ENCODE peak calls at places on chromosomes 7 and 10, in nine cellular contexts. K is lung; A is CD8-positive, alpha-beta T cell; E is PC-9; V is upper lobe of left lung; Q is OCI-LY7; M is NT2/D1; T is IMR-90; L is GM12878. N is an unnamed sample. For H3K9me3, the result is how much of the 10 kb centered on the place peaks cover.

GRCh38 chr7:151243411-151244155 is 4.9 kb downstream of the SMARCD3 start:
- DNase-seq in K (no peak), A (no peak), E (no peak), V (no peak), Q (peak), M (no peak), T (no peak), L (no peak), N (no peak)

GRCh38 chr10:3887885-3888476 is 103.0 kb upstream of the KLF6 start:
- DNase-seq in K (no peak), A (peak), E (peak), V (no peak), Q (no peak), M (peak), T (peak), L (peak), N (no peak)

GRCh38 chr10:33621143-33621542 is 286.7 kb upstream of the NRP1 start:
- DNase-seq in K (no peak), A (no peak), E (no peak), V (no peak), Q (no peak), M (no peak), T (no peak), L (no peak), N (no peak)

GRCh38 chr10:452512-453504 is 236.7 kb downstream of the DIP2C start:
- DNase-seq in K (no peak), A (no peak), E (no peak), V (no peak), Q (no peak), M (no peak), T (no peak), L (no peak), N (no peak)

GRCh38 chr7:28354601-28355062 is 57.7 kb upstream of the CREB5 start:
- DNase-seq in K (no peak), A (no peak), E (no peak), V (no peak), Q (no peak), M (no peak), T (peak), L (no peak), N (no peak)

GRCh38 chr7:105723582-105723981 is 142.3 kb upstream of the EFCAB10 start:
- DNase-seq in K (no peak), A (no peak), E (no peak), V (no peak), Q (no peak), M (no peak), T (no peak), L (no peak), N (peak)

GRCh38 chr7:133978502-133979295 is 148.4 kb upstream of the LRGUK start:
- DNase-seq in K (no peak), A (no peak), E (no peak), V (no peak), Q (no peak), M (no peak), T (no peak), L (no peak), N (no peak)

GRCh38 chr10:24723386-24723787 is 300 bp downstream of the ARHGAP21 start:
- DNase-seq in K (no peak), A (no peak), E (no peak), V (peak), Q (peak), M (no peak), T (peak), L (no peak), N (no peak)

GRCh38 chr7:66007232-66007631 is 25.2 kb upstream of the GUSB start:
- DNase-seq in K (no peak), A (no peak), E (no peak), V (no peak), Q (no peak), M (no peak), T (no peak), L (no peak), N (no peak)

GRCh38 chr7:25460426-25460825 is 232.1 kb upstream of the NPVF start:
- DNase-seq in K (no peak), A (no peak), E (no peak), V (no peak), Q (no peak), M (no peak), T (no peak), L (no peak), N (no peak)

GRCh38 chr10:61159253-61159652 is 215.3 kb upstream of the RHOBTB1 start:
- DNase-seq in K (no peak), A (no peak), E (no peak), V (no peak), Q (no peak), M (no peak), T (peak), L (no peak), N (no peak)

GRCh38 chr7:15113752-15114151 is 211.2 kb upstream of the DGKB start:
- DNase-seq in K (no peak), A (no peak), E (no peak), V (no peak), Q (no peak), M (no peak), T (no peak), L (no peak), N (no peak)
- H3K4me3 ChIP-seq in K (no peak), A (no peak), E (no peak), V (no peak), Q (no peak), M (no peak), T (no peak), L (no peak), N (no peak)

DNA sequence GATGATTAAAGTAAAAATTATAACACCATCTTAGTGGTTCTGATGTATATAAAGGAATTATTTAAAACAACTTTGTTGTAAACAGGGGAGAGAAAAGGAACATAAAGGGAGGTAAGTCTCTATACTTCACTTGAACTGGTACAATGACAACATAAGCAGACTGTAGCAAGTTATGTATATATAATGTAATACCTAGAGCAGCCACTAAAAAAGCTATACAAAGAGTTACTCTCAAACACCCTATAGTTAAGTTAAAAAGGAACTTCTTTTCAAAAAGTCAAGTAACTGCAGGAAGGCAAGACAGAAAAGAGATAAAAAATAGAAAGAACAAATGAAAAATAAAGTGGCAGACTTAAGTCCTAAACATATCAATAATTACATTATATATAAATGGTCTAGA is 82.3 kb downstream of the ZNF503 start:
- DNase-seq in K (no peak), A (no peak), E (no peak), V (no peak), Q (no peak), M (no peak), T (no peak), L (no peak), N (no peak)
- H3K9me3 ChIP-seq in K (under half), A (under half), E (under half), V (under half), Q (under half), M (under half), T (under half), L (under half), N (under half)

DNA sequence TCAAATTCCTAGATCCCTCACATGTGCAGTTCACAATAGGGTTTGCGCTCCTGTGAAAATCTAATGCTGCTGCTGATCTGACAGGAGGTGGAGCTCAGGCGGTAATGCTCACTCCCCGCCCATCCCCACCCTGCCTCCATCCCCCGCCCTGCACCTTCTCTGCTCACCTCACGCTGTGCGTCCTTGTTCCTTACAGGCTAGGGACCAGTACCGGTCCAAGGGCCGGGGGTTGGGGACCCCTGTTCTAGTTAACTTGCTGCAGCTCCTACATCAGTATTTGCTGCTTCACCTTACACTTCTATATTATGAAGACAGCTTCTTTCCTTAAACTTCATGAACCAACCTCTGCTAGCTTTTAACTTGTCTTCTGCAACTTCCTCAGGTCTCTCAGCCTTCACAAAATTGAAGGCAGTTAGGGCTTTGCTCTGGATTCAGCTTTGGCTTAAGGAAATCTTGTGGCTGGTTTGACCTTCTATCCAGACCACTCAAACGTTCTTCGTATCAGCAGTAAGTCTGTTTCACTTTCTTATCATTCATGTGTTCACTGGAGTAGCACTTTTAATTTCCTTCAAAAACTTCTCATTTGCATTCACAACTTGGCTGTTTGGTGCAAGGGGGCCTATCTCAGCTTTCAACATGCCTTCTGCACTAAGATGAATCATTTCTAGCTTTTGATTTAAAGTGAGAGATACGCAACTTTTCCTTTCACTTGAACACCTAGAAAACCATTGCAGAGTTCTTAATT is 1.7 kb upstream of the TNKS2 start:
- DNase-seq in K (peak), A (peak), E (peak), V (no peak), Q (peak), M (no peak), T (no peak), L (peak), N (no peak)
- H3K4me3 ChIP-seq in K (no peak), A (peak), E (peak), V (peak), Q (peak), M (no peak), T (peak), L (peak), N (no peak)

GRCh38 chr7:148328906-148329305 is 261.7 kb upstream of the C7orf33 start:
- DNase-seq in K (no peak), A (no peak), E (no peak), V (no peak), Q (no peak), M (no peak), T (no peak), L (no peak), N (no peak)

GRCh38 chr7:148330124-148330818 is 260.3 kb upstream of the C7orf33 start:
- DNase-seq in K (no peak), A (no peak), E (no peak), V (no peak), Q (no peak), M (no peak), T (no peak), L (no peak), N (no peak)

GRCh38 chr7:148330822-148331221 is 259.7 kb upstream of the C7orf33 start:
- DNase-seq in K (no peak), A (no peak), E (no peak), V (no peak), Q (no peak), M (no peak), T (no peak), L (no peak), N (no peak)

GRCh38 chr7:148325208-148325607 is 265.4 kb upstream of the C7orf33 start:
- DNase-seq in K (no peak), A (no peak), E (no peak), V (no peak), Q (no peak), M (no peak), T (no peak), L (no peak), N (no peak)

DNA sequence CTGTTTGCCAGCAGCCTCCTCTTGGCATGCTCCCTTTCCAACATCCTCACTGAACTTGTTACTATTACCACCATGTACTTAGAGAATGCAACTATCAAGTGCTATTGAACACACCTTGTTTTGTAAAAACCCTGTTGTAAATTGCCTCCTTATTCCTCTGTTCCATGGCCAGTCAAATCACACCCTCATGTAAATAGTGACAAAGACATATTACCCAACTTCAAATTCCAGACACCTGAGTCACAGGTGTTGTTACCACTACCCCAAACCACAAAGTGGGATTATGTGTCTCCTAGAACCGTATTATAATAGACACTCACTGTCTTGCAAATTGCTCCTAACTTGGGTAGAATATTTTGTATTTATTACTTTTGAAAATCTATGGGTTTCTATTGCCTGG is 263.2 kb upstream of the C7orf33 start:
- DNase-seq in K (no peak), A (no peak), E (no peak), V (no peak), Q (no peak), M (no peak), T (no peak), L (no peak), N (no peak)
- H3K9me3 ChIP-seq in K (under half), A (under half), E (under half), V (under half), Q (under half), M (under half), T (under half), L (under half), N (under half)

GRCh38 chr10:11178606-11179221 is 161.0 kb downstream of the CELF2 start:
- DNase-seq in K (no peak), A (peak), E (no peak), V (no peak), Q (peak), M (no peak), T (peak), L (peak), N (no peak)

GRCh38 chr10:11181996-11182395 is 164.3 kb downstream of the CELF2 start:
- DNase-seq in K (no peak), A (no peak), E (no peak), V (no peak), Q (no peak), M (no peak), T (no peak), L (no peak), N (no peak)

GRCh38 chr10:11179231-11180105 is 161.8 kb downstream of the CELF2 start:
- DNase-seq in K (no peak), A (no peak), E (no peak), V (no peak), Q (peak), M (no peak), T (no peak), L (no peak), N (no peak)

GRCh38 chr10:11177926-11178453 is 160.3 kb downstream of the CELF2 start:
- DNase-seq in K (no peak), A (no peak), E (no peak), V (peak), Q (no peak), M (no peak), T (no peak), L (no peak), N (no peak)

DNA sequence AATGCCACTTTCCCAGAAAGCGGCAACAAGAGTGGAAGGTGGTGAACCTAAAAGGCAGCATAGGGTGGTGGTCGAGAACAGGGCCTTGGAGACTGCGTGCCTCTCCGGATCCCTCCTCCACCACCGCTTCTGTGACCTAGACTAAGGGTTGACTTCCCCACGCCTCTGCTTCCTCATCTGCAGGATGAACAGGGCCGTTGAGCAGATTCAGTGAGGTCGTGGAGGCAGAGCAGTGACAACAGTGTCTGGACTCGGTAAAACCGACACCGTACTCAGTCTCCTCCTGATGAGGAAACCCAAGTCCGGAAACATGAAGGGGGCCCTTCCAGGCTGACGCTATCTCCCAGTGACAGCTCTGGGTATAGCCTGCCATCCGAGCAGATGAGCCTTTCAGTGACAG is 162.6 kb downstream of the CELF2 start:
- DNase-seq in K (no peak), A (peak), E (no peak), V (no peak), Q (no peak), M (no peak), T (no peak), L (no peak), N (no peak)
- H3K4me3 ChIP-seq in K (no peak), A (peak), E (no peak), V (no peak), Q (no peak), M (no peak), T (no peak), L (peak), N (no peak)

DNA sequence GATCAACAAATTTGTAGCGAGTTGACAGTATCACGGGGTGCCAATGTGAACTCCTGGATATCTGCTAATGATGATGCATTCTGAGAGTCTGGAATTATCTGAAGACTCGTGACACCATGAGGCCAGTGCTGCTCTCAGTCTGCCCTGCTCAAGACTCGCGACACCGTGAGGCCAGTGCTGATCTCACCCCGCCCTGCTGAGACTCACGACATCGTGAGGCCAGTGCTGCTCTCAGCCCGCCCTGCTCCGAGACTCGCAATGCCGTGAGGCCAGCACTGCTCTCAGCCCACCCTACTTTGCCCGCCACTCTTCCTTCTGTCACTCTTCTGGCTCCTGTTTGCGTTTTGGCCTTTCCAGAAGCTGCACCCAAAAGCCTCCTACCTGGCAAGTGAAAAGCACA is 411.8 kb downstream of the PTPRN2 start:
- DNase-seq in K (no peak), A (no peak), E (no peak), V (peak), Q (no peak), M (no peak), T (no peak), L (no peak), N (no peak)
- H3K9me3 ChIP-seq in K (under half), A (under half), E (under half), V (under half), Q (under half), M (under half), T (under half), L (under half), N (under half)

GRCh38 chr7:140640727-140641531 is at the start of gene DENND2A:
- DNase-seq in K (no peak), A (no peak), E (no peak), V (peak), Q (no peak), M (no peak), T (peak), L (no peak), N (peak)

GRCh38 chr7:140639366-140640053 is 1.1 kb downstream of the DENND2A start:
- DNase-seq in K (no peak), A (no peak), E (no peak), V (no peak), Q (no peak), M (no peak), T (peak), L (no peak), N (peak)

GRCh38 chr7:140641532-140642191 is 1.0 kb upstream of the DENND2A start:
- DNase-seq in K (no peak), A (no peak), E (no peak), V (no peak), Q (no peak), M (no peak), T (no peak), L (no peak), N (peak)

GRCh38 chr7:140638311-140638791 is 2.3 kb downstream of the DENND2A start:
- DNase-seq in K (no peak), A (no peak), E (no peak), V (no peak), Q (no peak), M (no peak), T (peak), L (no peak), N (peak)

DNA sequence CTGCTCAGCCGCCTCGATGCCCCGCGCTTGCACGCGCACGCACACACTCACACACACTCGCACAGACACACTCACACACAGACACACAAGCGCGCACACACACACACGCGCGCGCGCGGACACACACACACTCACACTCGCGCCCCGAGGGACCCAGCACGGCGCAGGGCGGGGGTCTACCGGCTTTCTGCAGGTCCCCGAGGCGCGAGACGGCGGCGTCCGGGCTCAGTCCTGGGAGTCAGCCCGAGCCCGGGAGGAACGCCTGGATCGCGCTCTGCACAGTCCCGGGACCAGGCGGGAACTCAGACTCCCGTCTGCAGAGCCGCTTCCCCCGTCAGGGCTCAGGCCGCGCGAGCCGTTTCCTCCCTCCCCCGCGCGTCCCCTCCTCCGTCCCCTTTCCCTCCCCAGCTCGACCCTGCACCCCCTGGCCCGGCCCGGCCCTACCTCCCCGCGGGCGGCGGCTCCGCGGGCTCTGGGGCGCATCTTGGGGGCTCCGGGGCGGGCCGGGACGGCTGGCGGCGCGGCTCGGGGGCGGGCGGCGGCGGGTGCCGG is 477 bp downstream of the DENND2A start:
- DNase-seq in K (no peak), A (no peak), E (no peak), V (peak), Q (no peak), M (no peak), T (peak), L (no peak), N (peak)
- H3K4me3 ChIP-seq in K (peak), A (peak), E (peak), V (peak), Q (no peak), M (peak), T (peak), L (no peak), N (peak)

N was measured in HAP-1.